ENCODE peak calls at places on chromosomes 6 and 20, in five cellular contexts. One of them, this sample, is unnamed.

GRCh38 chr6:105994522-105995402 is 91.4 kb upstream of the PRDM1 start:
- DNase-seq in heart left ventricle: peak
- DNase-seq in fibroblast of gingiva: peak
- DNase-seq in mammary epithelial cell: peak
- DNase-seq in CD4-positive, alpha-beta T cell: peak
- DNase-seq in this sample: peak

GRCh38 chr20:24469116-24470030 is at the start of gene SYNDIG1:
- DNase-seq in heart left ventricle: peak
- DNase-seq in fibroblast of gingiva: no peak
- DNase-seq in mammary epithelial cell: peak
- DNase-seq in CD4-positive, alpha-beta T cell: no peak
- DNase-seq in this sample: no peak

GRCh38 chr6:104956663-104957294 is at the start of gene LIN28B:
- DNase-seq in heart left ventricle: no peak
- DNase-seq in fibroblast of gingiva: no peak
- DNase-seq in mammary epithelial cell: no peak
- DNase-seq in CD4-positive, alpha-beta T cell: no peak
- DNase-seq in this sample: no peak

GRCh38 chr20:17626217-17627007 is 55.6 kb downstream of the RRBP1 start:
- DNase-seq in heart left ventricle: no peak
- DNase-seq in fibroblast of gingiva: no peak
- DNase-seq in mammary epithelial cell: no peak
- DNase-seq in CD4-positive, alpha-beta T cell: no peak
- DNase-seq in this sample: no peak

GRCh38 chr20:5780233-5781217 is 30.3 kb downstream of the SHLD1 start:
- DNase-seq in heart left ventricle: no peak
- DNase-seq in fibroblast of gingiva: no peak
- DNase-seq in mammary epithelial cell: peak
- DNase-seq in CD4-positive, alpha-beta T cell: no peak
- DNase-seq in this sample: no peak

GRCh38 chr6:39980839-39981580 is 46.7 kb upstream of the MOCS1 start:
- DNase-seq in heart left ventricle: no peak
- DNase-seq in fibroblast of gingiva: peak
- DNase-seq in mammary epithelial cell: peak
- DNase-seq in CD4-positive, alpha-beta T cell: no peak
- DNase-seq in this sample: peak

GRCh38 chr6:26411751-26412150 is 9.7 kb downstream of the BTN3A1 start:
- DNase-seq in heart left ventricle: no peak
- DNase-seq in fibroblast of gingiva: no peak
- DNase-seq in mammary epithelial cell: peak
- DNase-seq in CD4-positive, alpha-beta T cell: no peak
- DNase-seq in this sample: no peak

GRCh38 chr6:571892-572291 is 85.0 kb downstream of the HUS1B start:
- DNase-seq in heart left ventricle: no peak
- DNase-seq in fibroblast of gingiva: no peak
- DNase-seq in mammary epithelial cell: no peak
- DNase-seq in CD4-positive, alpha-beta T cell: no peak
- DNase-seq in this sample: no peak

GRCh38 chr20:44733341-44734069 is 12.2 kb upstream of the KCNK15 start:
- DNase-seq in heart left ventricle: peak
- DNase-seq in fibroblast of gingiva: peak
- DNase-seq in mammary epithelial cell: peak
- DNase-seq in CD4-positive, alpha-beta T cell: peak
- DNase-seq in this sample: peak

This sample was measured in HTR-8/SVneo.